ENCODE peak calls at places on chromosome 12, in six cellular contexts. W is HepG2, G is SK-N-SH, Q is H1, I is GM12878, L is K562. D is an unnamed sample.

GRCh38 chr12:117098361-117099217 is 627 bp downstream of the TESC start:
- DNase-seq in W (no peak), G (peak), Q (no peak), I (no peak), L (peak), D (no peak)

GRCh38 chr12:87982208-87982607 is 47.0 kb downstream of the C12orf50 start:
- DNase-seq in W (no peak), G (no peak), Q (no peak), I (no peak), L (no peak), D (no peak)

GRCh38 chr12:46209914-46210834 is 58.7 kb downstream of the SLC38A1 start:
- DNase-seq in W (peak), G (no peak), Q (no peak), I (peak), L (no peak), D (no peak)

GRCh38 chr12:52687527-52688385 is 7.5 kb upstream of the KRT1 start:
- DNase-seq in W (no peak), G (no peak), Q (no peak), I (no peak), L (no peak), D (no peak)

GRCh38 chr12:65170245-65170881 is 980 bp downstream of the LEMD3 start:
- DNase-seq in W (peak), G (peak), Q (peak), I (no peak), L (peak), D (peak)

GRCh38 chr12:114995891-114996290 is 311.9 kb upstream of the TBX3 start:
- DNase-seq in W (no peak), G (no peak), Q (no peak), I (no peak), L (no peak), D (no peak)

GRCh38 chr12:81615031-81615430 is 144.1 kb downstream of the PPFIA2 start:
- DNase-seq in W (no peak), G (no peak), Q (no peak), I (no peak), L (no peak), D (no peak)

GRCh38 chr12:52496054-52496453 is 3.0 kb upstream of the KRT6A start:
- DNase-seq in W (no peak), G (no peak), Q (no peak), I (no peak), L (no peak), D (no peak)

GRCh38 chr12:96239711-96240234 is 45.6 kb downstream of the ELK3 start:
- DNase-seq in W (no peak), G (peak), Q (no peak), I (no peak), L (no peak), D (no peak)

GRCh38 chr12:118332511-118332910 is 40.2 kb downstream of the TAOK3 start:
- DNase-seq in W (no peak), G (no peak), Q (no peak), I (no peak), L (no peak), D (peak)

GRCh38 chr12:2057793-2058408 is 5.1 kb downstream of the CACNA1C start:
- DNase-seq in W (no peak), G (no peak), Q (no peak), I (no peak), L (no peak), D (no peak)

DNA sequence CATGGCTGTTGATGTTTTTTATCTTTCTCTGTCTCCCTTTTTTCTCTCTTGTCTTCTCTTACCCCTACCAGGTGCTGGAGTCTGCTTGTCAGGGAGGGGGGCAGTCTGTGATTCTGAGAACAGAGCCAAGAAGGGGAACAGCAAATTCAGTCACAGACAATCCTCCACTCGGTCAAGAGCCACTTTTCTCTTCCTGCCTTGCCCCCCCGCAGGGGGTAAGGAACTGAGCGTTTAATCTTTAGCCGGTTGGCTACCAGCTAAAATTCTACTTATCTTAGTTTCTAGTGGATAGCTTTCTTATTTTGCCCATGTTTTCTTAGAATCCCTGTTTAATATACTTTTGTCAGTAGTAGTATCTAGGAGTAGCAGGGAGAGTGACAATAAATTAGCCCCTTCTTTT is 1.9 kb downstream of the RIMKLB start:
- DNase-seq in W (no peak), G (no peak), Q (no peak), I (no peak), L (peak), D (no peak)
- TF ChIP-seq GABPA in W (no peak), G (no peak), Q (no peak), I (no peak), L (no peak), D (no peak)

DNA sequence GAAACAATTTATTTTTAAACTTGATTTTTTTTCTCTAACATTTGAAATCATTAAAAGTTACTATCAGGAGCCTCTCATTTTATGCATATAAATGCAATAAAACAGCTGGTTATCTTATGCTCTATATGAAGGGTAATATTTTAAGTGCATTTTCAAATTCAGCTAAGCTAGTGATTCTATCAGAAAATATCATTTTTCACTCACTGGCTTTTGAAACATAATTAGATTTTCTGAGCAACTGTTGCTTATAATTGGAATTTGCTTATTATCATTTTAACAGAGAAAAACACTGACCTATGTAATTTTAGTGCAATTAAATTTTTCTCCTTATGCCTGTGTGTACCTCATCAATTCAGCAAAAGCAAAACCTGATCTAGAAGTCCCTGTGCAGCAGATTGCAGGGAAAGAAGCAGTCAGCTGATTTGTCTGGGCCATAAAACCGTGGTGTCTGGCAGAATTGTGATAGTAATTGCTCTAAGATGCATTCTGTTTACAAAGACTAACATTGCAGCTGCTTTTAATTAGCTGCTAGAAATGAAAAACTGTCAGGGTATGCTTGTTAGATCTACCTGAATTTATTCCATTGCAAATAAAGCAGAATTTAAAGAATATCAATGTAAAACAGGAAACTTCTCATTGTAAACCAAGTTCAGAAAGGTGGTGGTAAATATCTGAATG is 75.0 kb downstream of the BICD1 start:
- DNase-seq in W (no peak), G (peak), Q (no peak), I (no peak), L (no peak), D (no peak)
- TF ChIP-seq GABPA in W (no peak), G (no peak), Q (no peak), I (no peak), L (no peak), D (no peak)

DNA sequence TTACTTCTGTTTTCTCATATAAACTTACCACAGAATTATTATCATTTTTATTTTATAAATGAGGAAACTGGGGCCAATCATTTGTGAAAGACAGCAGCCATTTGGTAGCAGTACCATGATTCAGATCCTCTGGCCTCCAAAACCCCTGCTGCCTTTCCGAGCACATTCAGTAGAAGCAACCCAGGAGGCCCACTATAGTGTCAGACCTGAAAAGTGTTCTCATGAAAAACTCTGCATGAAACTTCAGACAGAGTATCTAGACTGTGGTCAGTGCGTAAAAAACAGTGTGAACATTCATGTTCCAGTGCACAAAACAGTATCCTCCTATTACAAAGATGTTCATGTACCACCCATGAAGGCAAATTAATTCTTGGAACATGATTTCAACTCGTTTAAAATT is 112.0 kb downstream of the EPS8 start:
- DNase-seq in W (no peak), G (no peak), Q (no peak), I (no peak), L (no peak), D (no peak)
- TF ChIP-seq GABPA in W (no peak), G (no peak), Q (no peak), I (no peak), L (no peak), D (no peak)

DNA sequence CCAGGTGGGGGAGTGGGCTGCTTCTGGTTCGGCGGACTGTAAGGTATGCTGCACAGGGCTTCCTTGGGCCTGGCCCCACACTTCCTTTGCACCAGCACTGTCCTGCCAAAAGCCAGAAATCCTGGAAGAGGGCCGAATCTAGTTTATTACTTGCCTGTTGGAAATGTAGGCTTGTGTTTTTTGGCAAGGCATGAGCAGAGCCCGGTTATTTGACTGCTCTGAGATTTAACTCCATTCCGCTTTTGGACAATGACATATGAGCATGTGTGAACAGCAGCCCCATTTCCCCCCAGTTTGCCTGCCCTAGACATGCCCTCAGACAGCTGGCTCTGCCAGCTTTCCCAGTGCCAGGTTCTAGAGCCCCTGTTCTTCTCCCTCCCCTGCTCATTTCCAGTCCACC is 86.6 kb downstream of the BORCS5 start:
- DNase-seq in W (no peak), G (no peak), Q (no peak), I (no peak), L (no peak), D (no peak)
- TF ChIP-seq GABPA in W (no peak), G (no peak), Q (no peak), I (no peak), L (no peak), D (no peak)

GRCh38 chr12:25436206-25436912 is 116.7 kb downstream of the LMNTD1 start:
- DNase-seq in W (peak), G (peak), Q (no peak), I (peak), L (peak), D (no peak)
- TF ChIP-seq GABPA in W (no peak), G (no peak), Q (no peak), I (no peak), L (no peak), D (no peak)

DNA sequence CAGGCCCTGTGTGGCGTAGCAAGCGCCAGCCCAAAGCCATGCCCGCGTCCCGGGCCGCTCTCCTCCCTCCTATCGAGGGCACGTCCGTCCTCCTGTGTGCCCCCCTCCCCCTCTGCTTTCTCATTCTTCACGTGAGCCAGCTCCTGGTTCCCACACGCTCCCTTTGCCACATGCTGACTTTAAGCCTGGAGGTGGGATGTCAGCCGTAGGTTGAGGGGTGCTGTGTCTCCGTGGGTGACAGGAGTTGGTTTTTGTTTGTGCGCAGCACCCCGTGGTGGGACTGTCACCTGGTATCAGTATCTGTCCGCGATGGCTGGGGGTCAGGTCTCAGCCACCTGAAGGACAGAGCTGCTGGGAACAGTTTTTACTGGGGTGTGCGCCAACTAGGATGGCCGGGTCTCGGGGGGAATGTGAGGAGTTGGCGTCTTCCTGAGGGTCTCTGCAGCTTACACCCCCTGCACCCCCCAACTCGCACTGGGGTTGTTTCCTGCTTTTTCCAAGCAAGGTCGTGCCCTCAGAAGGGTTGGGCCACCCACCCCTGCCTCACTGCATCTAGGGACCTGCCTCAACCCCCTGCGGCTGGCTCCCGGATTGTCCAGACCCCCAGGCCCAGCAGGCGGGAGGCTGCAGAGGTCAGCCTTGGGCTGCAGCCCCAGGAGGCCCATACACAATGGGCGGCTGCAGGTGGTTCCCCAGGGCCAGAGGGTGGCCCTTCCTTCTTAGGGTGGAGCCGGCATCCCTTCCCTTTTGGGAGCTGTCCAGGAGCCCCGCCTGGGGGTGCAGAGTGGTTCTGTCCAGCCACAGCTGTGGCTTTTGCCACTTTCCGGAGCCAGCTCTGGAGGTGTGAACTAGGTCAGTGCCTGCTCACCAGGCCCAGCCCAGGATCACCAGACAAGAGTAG is 7.3 kb downstream of the ULK1 start:
- DNase-seq in W (no peak), G (no peak), Q (no peak), I (no peak), L (no peak), D (no peak)
- TF ChIP-seq GABPA in W (no peak), G (no peak), Q (no peak), I (no peak), L (no peak), D (no peak)

GRCh38 chr12:21906919-21907642 is 34.1 kb downstream of the ABCC9 start:
- DNase-seq in W (no peak), G (no peak), Q (no peak), I (no peak), L (no peak), D (no peak)
- TF ChIP-seq GABPA in W (no peak), G (no peak), Q (no peak), I (no peak), L (no peak), D (no peak)

GRCh38 chr12:89376844-89377243 is 24.5 kb upstream of the DUSP6 start:
- DNase-seq in W (no peak), G (no peak), Q (no peak), I (no peak), L (no peak), D (no peak)
- TF ChIP-seq GABPA in W (no peak), G (no peak), Q (no peak), I (no peak), L (no peak), D (no peak)

GRCh38 chr12:98592825-98593322 is 612 bp upstream of the SLC25A3 start:
- DNase-seq in W (no peak), G (peak), Q (no peak), I (no peak), L (peak), D (peak)
- TF ChIP-seq GABPA in W (no peak), G (no peak), Q (no peak), I (no peak), L (no peak), D (no peak)

D was measured in HL-60.